ENCODE peak calls at places on chromosome X, in six cellular contexts. J is CD4-positive, alpha-beta T cell; Q is CD8-positive, alpha-beta memory T cell; E is heart left ventricle; W is effector memory CD4-positive, alpha-beta T cell; A is astrocyte. F is an unnamed sample.

GRCh38 chrX:11628399-11628798 is 37.3 kb downstream of the ARHGAP6 start:
- DNase-seq in A (no peak), J (no peak), Q (no peak), E (no peak), W (no peak), F (no peak)

GRCh38 chrX:85992811-85993229 is 54.5 kb downstream of the CHM start:
- DNase-seq in W (no peak), A (peak), E (no peak), Q (no peak), J (no peak), F (no peak)

GRCh38 chrX:65034641-65035450 is 58.6 kb upstream of the ZC4H2 start:
- DNase-seq in A (peak), W (peak), Q (peak), E (peak), J (peak), F (peak)

GRCh38 chrX:101823236-101823635 is 108.6 kb downstream of the ZMAT1 start:
- DNase-seq in A (no peak), W (no peak), E (no peak), J (no peak), Q (no peak), F (no peak)

GRCh38 chrX:54825716-54826428 is 18.3 kb downstream of the MAGED2 start:
- DNase-seq in W (no peak), Q (no peak), A (no peak), E (no peak), J (no peak), F (no peak)

GRCh38 chrX:134144231-134144630 is 92.8 kb upstream of the CCDC160 start:
- DNase-seq in A (no peak), J (no peak), E (no peak), W (no peak), Q (no peak), F (no peak)

GRCh38 chrX:107672955-107673378 is 44.7 kb downstream of the PRPS1 start:
- DNase-seq in E (peak), Q (peak), A (peak), W (peak), J (peak), F (peak)

GRCh38 chrX:122940199-122940598 is 243.9 kb upstream of the GRIA3 start:
- DNase-seq in A (no peak), W (no peak), J (no peak), Q (no peak), E (no peak), F (no peak)

GRCh38 chrX:281166-281999 is at the start of gene PLCXD1:
- DNase-seq in A (no peak), J (no peak), E (no peak), W (no peak), Q (no peak), F (peak)

GRCh38 chrX:34563809-34564208 is 93.3 kb downstream of the TMEM47 start:
- DNase-seq in J (no peak), Q (no peak), A (no peak), E (no peak), W (no peak), F (no peak)

GRCh38 chrX:101774340-101774739 is 114.7 kb upstream of the ARMCX2 start:
- DNase-seq in J (no peak), E (no peak), A (no peak), Q (no peak), W (no peak), F (no peak)

GRCh38 chrX:131633285-131633917 is 89.5 kb downstream of the OR13H1 start:
- DNase-seq in E (no peak), J (peak), W (peak), A (peak), Q (no peak), F (no peak)

GRCh38 chrX:53171356-53171755 is 53.7 kb downstream of the KDM5C start:
- DNase-seq in E (no peak), Q (no peak), A (no peak), J (no peak), W (no peak), F (no peak)

GRCh38 chrX:113260474-113260873 is 419.8 kb upstream of the AMOT start:
- DNase-seq in A (no peak), Q (no peak), W (no peak), E (no peak), J (no peak), F (no peak)

GRCh38 chrX:136759968-136760367 is 20.8 kb downstream of the ARHGEF6 start:
- DNase-seq in W (no peak), E (no peak), Q (no peak), A (no peak), J (no peak), F (no peak)

GRCh38 chrX:147899715-147900114 is 12.0 kb upstream of the FMR1 start:
- DNase-seq in J (no peak), A (no peak), Q (no peak), E (no peak), W (no peak), F (no peak)

GRCh38 chrX:140733766-140734342 is 24.3 kb downstream of the LINC00632 start:
- DNase-seq in E (no peak), W (no peak), Q (no peak), J (no peak), A (peak), F (no peak)

GRCh38 chrX:21972046-21972445 is 31.5 kb downstream of the SMS start:
- DNase-seq in J (no peak), E (no peak), Q (no peak), A (no peak), W (no peak), F (no peak)

GRCh38 chrX:137033774-137034507 is at the start of gene GPR101:
- DNase-seq in J (no peak), Q (no peak), A (no peak), W (no peak), E (no peak), F (no peak)

GRCh38 chrX:127128282-127128681 is 308.8 kb downstream of the PRR32 start:
- DNase-seq in E (no peak), Q (no peak), W (no peak), A (no peak), J (no peak), F (no peak)

GRCh38 chrX:38919853-38920528 is 118.7 kb downstream of the MID1IP1 start:
- DNase-seq in J (no peak), E (no peak), W (no peak), A (no peak), Q (no peak), F (no peak)

GRCh38 chrX:108426262-108426661 is 12.0 kb downstream of the COL4A6 start:
- DNase-seq in E (no peak), J (no peak), A (no peak), W (no peak), Q (no peak), F (no peak)

GRCh38 chrX:50697691-50698090 is 116.3 kb downstream of the SHROOM4 start:
- DNase-seq in W (no peak), E (no peak), A (peak), J (no peak), Q (no peak), F (no peak)

GRCh38 chrX:11704725-11705495 is 39.2 kb upstream of the ARHGAP6 start:
- DNase-seq in W (no peak), E (no peak), Q (no peak), J (no peak), A (peak), F (no peak)

DNA sequence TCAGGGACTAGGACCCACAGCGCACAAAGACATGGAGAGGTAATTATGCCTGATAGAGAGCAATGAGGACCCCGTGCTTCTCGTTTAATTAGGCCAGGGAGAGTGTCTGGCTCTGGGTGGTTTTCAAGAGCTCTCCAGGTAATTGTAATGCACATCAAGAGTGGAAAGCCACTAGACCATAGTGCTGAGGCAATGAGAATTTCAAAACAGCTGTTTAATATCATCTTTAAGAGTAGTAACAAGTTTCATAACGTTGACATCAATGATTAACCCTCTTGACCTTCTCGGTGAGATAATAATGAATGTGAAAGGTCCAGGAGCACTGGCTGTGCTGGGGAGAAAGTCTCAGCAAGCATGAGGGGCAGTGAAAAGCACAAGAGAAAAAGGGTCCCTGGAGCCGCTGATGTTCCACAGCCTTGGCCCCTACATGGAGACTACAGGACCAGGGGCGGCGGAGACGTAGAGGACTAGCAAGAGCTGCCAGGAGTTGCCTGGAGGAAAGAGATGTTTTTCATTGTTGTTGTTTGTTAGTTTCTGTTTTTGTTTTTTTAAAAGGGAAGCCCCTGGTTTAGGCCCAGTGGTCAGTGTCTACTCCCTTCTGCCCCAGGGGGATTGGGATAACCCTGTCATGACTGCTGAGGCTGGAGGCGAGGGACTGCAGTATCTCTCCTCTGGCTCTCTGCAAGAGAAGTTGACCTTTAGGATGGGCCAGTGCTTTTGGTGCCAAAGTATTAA is 14.8 kb upstream of the CXCR3 start:
- DNase-seq in A (no peak), W (no peak), E (no peak), Q (no peak), J (no peak), F (no peak)
- H3K27ac ChIP-seq in A (no peak), W (no peak), E (no peak), Q (no peak), J (no peak), F (no peak)

GRCh38 chrX:110182865-110183264 is 135.0 kb downstream of the AMMECR1 start:
- DNase-seq in Q (no peak), E (no peak), W (no peak), J (no peak), A (no peak), F (no peak)
- H3K27ac ChIP-seq in Q (no peak), E (no peak), W (no peak), J (no peak), A (no peak), F (no peak)

GRCh38 chrX:73943572-73943899 is 360.4 kb upstream of the ZCCHC13 start:
- DNase-seq in E (no peak), W (no peak), A (no peak), J (no peak), Q (no peak), F (no peak)
- H3K27ac ChIP-seq in E (peak), W (peak), A (peak), J (peak), Q (peak), F (peak)

GRCh38 chrX:103101280-103102042 is 8.5 kb upstream of the NXF3 start:
- DNase-seq in A (no peak), W (no peak), Q (no peak), J (no peak), E (no peak), F (no peak)
- H3K27ac ChIP-seq in A (no peak), W (no peak), Q (peak), J (no peak), E (no peak), F (no peak)

DNA sequence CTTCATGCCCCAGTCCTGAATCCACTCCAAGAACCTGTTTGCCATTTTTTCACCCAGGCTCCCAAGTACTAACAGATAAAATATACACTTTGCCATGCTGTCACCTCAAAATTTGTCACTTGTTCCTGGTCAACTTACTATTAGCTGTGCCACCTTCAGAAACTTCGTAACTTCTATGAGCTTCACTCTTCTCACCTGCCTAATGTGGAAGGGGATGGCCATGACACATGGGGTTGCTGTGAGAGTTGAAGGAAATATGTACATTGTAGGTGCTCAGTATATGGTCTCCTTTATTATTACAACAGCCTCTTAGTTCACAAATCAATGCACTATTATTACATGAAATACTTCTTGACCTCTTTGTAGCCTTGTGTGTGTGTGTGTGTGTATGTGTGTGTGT is 10.4 kb downstream of the TMSB4X start:
- DNase-seq in J (no peak), W (no peak), Q (no peak), A (no peak), E (no peak), F (no peak)
- H3K27ac ChIP-seq in J (peak), W (peak), Q (peak), A (peak), E (no peak), F (no peak)

DNA sequence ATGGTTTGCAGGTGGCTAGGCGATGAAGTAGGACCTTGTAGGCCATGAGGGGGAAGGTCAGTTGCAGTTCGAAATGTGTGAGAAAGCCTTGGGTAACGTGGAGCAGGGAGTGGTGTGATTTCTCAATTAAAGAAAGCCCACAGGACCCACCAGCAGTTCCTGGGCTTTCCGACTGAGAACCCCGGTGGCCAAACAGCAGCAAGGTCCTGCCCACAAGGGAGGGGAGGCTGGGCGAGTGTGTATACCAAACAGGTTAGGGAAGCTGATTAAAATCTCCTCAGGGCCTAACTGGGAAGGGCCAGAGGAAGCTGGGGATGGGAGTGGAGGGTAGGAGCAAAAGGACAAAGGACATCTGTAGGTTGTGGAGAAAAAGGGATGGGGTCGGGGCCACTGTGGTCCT is 2.4 kb downstream of the ATP6AP1 start:
- DNase-seq in W (no peak), E (no peak), J (no peak), Q (no peak), A (no peak), F (no peak)
- H3K27ac ChIP-seq in W (no peak), E (no peak), J (no peak), Q (no peak), A (no peak), F (peak)

GRCh38 chrX:74325130-74326059 is 21.4 kb downstream of the ZCCHC13 start:
- DNase-seq in W (no peak), E (no peak), Q (no peak), A (no peak), J (no peak), F (no peak)
- H3K27ac ChIP-seq in W (no peak), E (no peak), Q (no peak), A (no peak), J (no peak), F (no peak)

GRCh38 chrX:10576777-10577444 is 43.5 kb downstream of the MID1 start:
- DNase-seq in J (no peak), E (peak), A (no peak), Q (no peak), W (no peak), F (no peak)
- H3K27ac ChIP-seq in J (no peak), E (peak), A (no peak), Q (no peak), W (no peak), F (peak)